ENCODE peak calls at places on chromosomes 16 and 17, in nine cellular contexts. W, S, E, X, O, I, G, Q and T are unnamed samples.

GRCh38 chr16:68786685-68787418 is 49.8 kb downstream of the CDH1 start:
- DNase-seq in W (no peak), S (no peak), E (peak; percentile 64), X (no peak), O (peak; percentile 30), I (no peak), G (peak; percentile 13), Q (no peak), T (no peak)

GRCh38 chr17:27543464-27543856 is 87.2 kb downstream of the KSR1 start:
- DNase-seq in W (no peak), S (no peak), E (no peak), X (no peak), O (no peak), I (no peak), G (no peak), Q (no peak), T (no peak)

GRCh38 chr16:76741623-76742022 is 449.4 kb upstream of the MON1B start:
- DNase-seq in W (no peak), S (no peak), E (no peak), X (no peak), O (no peak), I (no peak), G (no peak), Q (no peak), T (no peak)

GRCh38 chr17:64357191-64357981 is 33.3 kb downstream of the PECAM1 start:
- DNase-seq in W (no peak), S (no peak), E (peak; percentile 99), X (no peak), O (peak; percentile 98), I (peak; percentile 74), G (peak; percentile 69), Q (peak; percentile 75), T (no peak)

GRCh38 chr16:82405696-82406095 is 221.1 kb upstream of the CDH13 start:
- DNase-seq in W (no peak), S (no peak), E (no peak), X (no peak), O (no peak), I (no peak), G (no peak), Q (no peak), T (no peak)

GRCh38 chr16:30997887-30998711 is 12.3 kb downstream of the STX1B start:
- DNase-seq in W (no peak), S (no peak), E (peak; percentile 66), X (peak; percentile 86), O (peak; percentile 95), I (no peak), G (no peak), Q (no peak), T (no peak)

GRCh38 chr17:56777859-56778258 is 55.9 kb downstream of the C17orf67 start:
- DNase-seq in W (no peak), S (no peak), E (no peak), X (no peak), O (peak; percentile 85), I (no peak), G (no peak), Q (no peak), T (no peak)

GRCh38 chr16:84794626-84795025 is 25.2 kb upstream of the CRISPLD2 start:
- DNase-seq in W (no peak), S (no peak), E (no peak), X (no peak), O (no peak), I (no peak), G (no peak), Q (no peak), T (no peak)

GRCh38 chr17:4648741-4649140 is 7.3 kb upstream of the ALOX15 start:
- DNase-seq in W (no peak), S (no peak), E (peak; percentile 29), X (no peak), O (no peak), I (no peak), G (no peak), Q (peak; percentile 2), T (no peak)

GRCh38 chr17:31581491-31581890 is 190.0 kb downstream of the RAB11FIP4 start:
- DNase-seq in W (no peak), S (no peak), E (no peak), X (peak; percentile 72), O (peak; percentile 69), I (no peak), G (no peak), Q (no peak), T (no peak)

GRCh38 chr16:66714659-66715307 is 18.2 kb upstream of the CMTM4 start:
- DNase-seq in W (no peak), S (no peak), E (no peak), X (no peak), O (no peak), I (no peak), G (no peak), Q (no peak), T (no peak)

GRCh38 chr16:56988948-56989945 is at the start of gene NLRC5:
- DNase-seq in W (peak; percentile 46), S (peak; percentile 85), E (peak; percentile 87), X (peak; percentile 74), O (peak; percentile 95), I (peak; percentile 86), G (peak; percentile 86), Q (peak; percentile 94), T (peak; percentile 93)

GRCh38 chr17:58092797-58093385 is 9.7 kb downstream of the DYNLL2 start:
- DNase-seq in W (no peak), S (no peak), E (no peak), X (no peak), O (no peak), I (peak; percentile 13), G (no peak), Q (no peak), T (no peak)
- H3K36me3 ChIP-seq in W (peaks cover 59% of the 10 kb centered on the region), S (peaks cover 43% of the 10 kb centered on the region), E (peaks cover 42% of the 10 kb centered on the region), X (peaks cover 30% of the 10 kb centered on the region), O (peaks cover 32% of the 10 kb centered on the region), I (peaks cover 67% of the 10 kb centered on the region), G (peaks cover 73% of the 10 kb centered on the region), Q (peaks cover 68% of the 10 kb centered on the region), T (peaks cover 70% of the 10 kb centered on the region)

GRCh38 chr17:45237686-45238085 is 16.0 kb downstream of the FMNL1 start:
- DNase-seq in W (no peak), S (no peak), E (no peak), X (no peak), O (no peak), I (no peak), G (no peak), Q (no peak), T (no peak)

GRCh38 chr17:45234641-45235040 is 13.0 kb downstream of the FMNL1 start:
- DNase-seq in W (no peak), S (no peak), E (no peak), X (no peak), O (no peak), I (peak; percentile 89), G (no peak), Q (no peak), T (peak; percentile 76)

GRCh38 chr17:45235071-45236001 is 13.7 kb downstream of the FMNL1 start:
- DNase-seq in W (peak; percentile 83), S (peak; percentile 67), E (peak; percentile 87), X (peak; percentile 43), O (peak; percentile 75), I (peak; percentile 97), G (no peak), Q (peak; percentile 83), T (peak; percentile 79)

GRCh38 chr17:45238155-45238774 is 16.6 kb downstream of the FMNL1 start:
- DNase-seq in W (no peak), S (no peak), E (no peak), X (no peak), O (no peak), I (no peak), G (no peak), Q (no peak), T (no peak)

GRCh38 chr17:45236002-45236606 is 14.4 kb downstream of the FMNL1 start:
- DNase-seq in W (no peak), S (no peak), E (no peak), X (no peak), O (no peak), I (no peak), G (no peak), Q (no peak), T (no peak)
- H3K36me3 ChIP-seq in W (no peaks in the 10 kb centered on the region), S (peaks cover 48% of the 10 kb centered on the region), E (no peaks in the 10 kb centered on the region), X (no peaks in the 10 kb centered on the region), O (no peaks in the 10 kb centered on the region), I (no peaks in the 10 kb centered on the region), G (peaks cover 19% of the 10 kb centered on the region), Q (peaks cover 23% of the 10 kb centered on the region), T (peaks cover 55% of the 10 kb centered on the region)

GRCh38 chr17:791807-792206 is 9.7 kb downstream of the MRM3 start:
- DNase-seq in W (no peak), S (no peak), E (no peak), X (no peak), O (no peak), I (peak; percentile 71), G (no peak), Q (no peak), T (no peak)
- H3K36me3 ChIP-seq in W (peaks cover 31% of the 10 kb centered on the region), S (peaks cover 28% of the 10 kb centered on the region), E (peaks cover 6% of the 10 kb centered on the region), X (peaks cover 22% of the 10 kb centered on the region), O (peaks cover 16% of the 10 kb centered on the region), I (peaks cover 54% of the 10 kb centered on the region), G (peaks cover 51% of the 10 kb centered on the region), Q (peaks cover 46% of the 10 kb centered on the region), T (peaks cover 64% of the 10 kb centered on the region)

GRCh38 chr17:82890926-82891678 is 51.3 kb upstream of the ZNF750 start:
- DNase-seq in W (no peak), S (no peak), E (no peak), X (no peak), O (no peak), I (no peak), G (no peak), Q (no peak), T (no peak)

GRCh38 chr17:82887255-82888164 is 47.7 kb upstream of the ZNF750 start:
- DNase-seq in W (no peak), S (no peak), E (peak; percentile 4), X (no peak), O (no peak), I (no peak), G (no peak), Q (no peak), T (no peak)

GRCh38 chr17:82889496-82890338 is 49.9 kb upstream of the ZNF750 start:
- DNase-seq in W (no peak), S (no peak), E (no peak), X (peak; percentile 96), O (no peak), I (peak; percentile 81), G (no peak), Q (peak; percentile 84), T (no peak)

GRCh38 chr17:82890339-82890730 is 50.5 kb upstream of the ZNF750 start:
- DNase-seq in W (no peak), S (no peak), E (no peak), X (no peak), O (peak; percentile 12), I (no peak), G (no peak), Q (peak; percentile 84), T (no peak)

DNA sequence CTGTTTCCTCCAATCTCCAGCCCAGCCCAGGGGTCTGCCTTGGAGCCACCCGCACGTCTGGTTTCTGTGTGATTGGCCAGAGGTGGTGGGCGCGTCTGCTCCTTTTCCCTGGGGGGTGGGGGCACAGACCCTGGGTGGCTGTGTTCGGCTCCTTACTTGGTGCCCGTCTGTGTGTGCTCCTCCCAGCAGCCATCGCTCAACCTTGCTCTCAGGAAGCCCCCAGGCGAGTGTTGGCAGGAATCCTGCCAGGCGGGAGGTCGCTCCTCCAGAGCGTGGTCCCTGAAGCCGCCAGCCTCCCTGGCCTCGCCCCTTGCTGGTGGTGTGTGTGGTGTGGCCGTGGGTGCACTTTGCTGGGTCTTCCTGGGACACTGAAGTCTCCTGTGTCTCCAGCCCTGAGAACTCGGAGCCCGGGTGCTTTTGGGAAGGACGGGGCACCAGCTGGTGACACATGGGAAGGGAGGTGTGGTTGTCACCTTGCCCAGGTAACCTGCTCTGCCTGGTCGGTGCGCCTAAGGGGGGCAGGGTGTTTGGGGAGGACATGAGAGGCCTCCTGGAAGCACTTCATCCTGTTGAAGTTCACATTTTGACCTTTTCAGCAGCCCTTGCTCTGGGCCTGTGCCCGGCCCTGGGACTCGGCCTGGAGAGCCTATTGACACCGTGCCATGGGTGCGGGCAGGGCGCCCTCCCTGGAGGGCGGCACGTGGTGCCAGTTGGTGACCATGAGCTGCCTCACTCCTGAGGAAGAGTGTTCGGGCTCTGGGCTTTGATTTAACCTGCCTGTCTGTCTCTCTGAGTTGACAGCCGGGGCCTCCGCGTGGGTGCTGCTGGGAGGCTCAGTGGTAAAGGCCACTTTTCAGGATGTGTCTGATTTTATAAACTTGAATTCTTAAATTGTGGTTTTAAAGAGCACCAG is 49.0 kb upstream of the ZNF750 start:
- DNase-seq in W (no peak), S (no peak), E (no peak), X (peak; percentile 77), O (no peak), I (no peak), G (peak; percentile 74), Q (peak; percentile 94), T (no peak)
- H3K36me3 ChIP-seq in W (peaks cover 15% of the 10 kb centered on the region), S (no peaks in the 10 kb centered on the region), E (no peaks in the 10 kb centered on the region), X (no peaks in the 10 kb centered on the region), O (no peaks in the 10 kb centered on the region), I (peaks cover 24% of the 10 kb centered on the region), G (peaks cover 9% of the 10 kb centered on the region), Q (no peaks in the 10 kb centered on the region), T (peaks cover 37% of the 10 kb centered on the region)